ENCODE peak calls at places on chromosome 11, in seven cellular contexts. Q, N, G, A, O, D and H are unnamed samples.

GRCh38 chr11:68574308-68574707 is 110.0 kb upstream of the GAL start:
- DNase-seq in Q (peak; percentile 39), N (no peak), G (no peak), A (peak; percentile 69), O (no peak), D (no peak), H (no peak)

GRCh38 chr11:115502636-115503082 is 1.6 kb downstream of the CADM1 start:
- DNase-seq in Q (no peak), N (no peak), G (no peak), A (no peak), O (no peak), D (no peak), H (no peak)

GRCh38 chr11:75468534-75469340 is 35.7 kb upstream of the KLHL35 start:
- DNase-seq in Q (peak; percentile 76), N (no peak), G (no peak), A (no peak), O (no peak), D (no peak), H (peak; percentile 44)

GRCh38 chr11:41301023-41301422 is 158.4 kb downstream of the LRRC4C start:
- DNase-seq in Q (no peak), N (no peak), G (peak; percentile 46), A (no peak), O (no peak), D (no peak), H (no peak)

GRCh38 chr11:36019722-36020121 is 75.9 kb downstream of the LDLRAD3 start:
- DNase-seq in Q (no peak), N (no peak), G (peak; percentile 5), A (no peak), O (no peak), D (no peak), H (no peak)

GRCh38 chr11:67615455-67616430 is 9.0 kb downstream of the NDUFV1 start:
- DNase-seq in Q (peak; percentile 24), N (no peak), G (peak; percentile 16), A (peak; percentile 78), O (no peak), D (peak; percentile 58), H (no peak)

GRCh38 chr11:57744386-57744785 is 3.1 kb downstream of the SELENOH start:
- DNase-seq in Q (no peak), N (no peak), G (no peak), A (no peak), O (no peak), D (no peak), H (no peak)

GRCh38 chr11:110527146-110527545 is 97.4 kb downstream of the FDX1 start:
- DNase-seq in Q (peak; percentile 44), N (no peak), G (no peak), A (no peak), O (no peak), D (no peak), H (no peak)

GRCh38 chr11:134564472-134565200 is 152.6 kb upstream of the B3GAT1 start:
- DNase-seq in Q (no peak), N (no peak), G (no peak), A (peak; percentile 3), O (no peak), D (no peak), H (no peak)